ENCODE peak calls at places on chromosomes 12 and 14, in eight cellular contexts. S, H, J, F, U, X, N and A are unnamed samples.

GRCh38 chr12:19576421-19576925 is 137.2 kb downstream of the AEBP2 start:
- DNase-seq in S (no peak), H (no peak), J (no peak), F (no peak), U (no peak), X (no peak), N (peak; percentile 76), A (no peak)

GRCh38 chr14:23513005-23513412 is 38.6 kb downstream of the ZFHX2 start:
- DNase-seq in S (no peak), H (peak; percentile 74), J (no peak), F (no peak), U (no peak), X (no peak), N (no peak), A (no peak)

GRCh38 chr12:109581856-109582255 is 8.3 kb downstream of the MVK start:
- DNase-seq in S (peak; percentile 59), H (no peak), J (no peak), F (no peak), U (no peak), X (peak; percentile 93), N (peak; percentile 45), A (peak; percentile 5)

GRCh38 chr12:91687052-91688017 is 458.3 kb downstream of the BTG1 start:
- DNase-seq in S (no peak), H (no peak), J (no peak), F (no peak), U (peak; percentile 23), X (peak; percentile 24), N (no peak), A (no peak)

GRCh38 chr14:104084251-104085002 is 1.1 kb upstream of the ASPG start:
- DNase-seq in S (no peak), H (no peak), J (no peak), F (no peak), U (no peak), X (no peak), N (no peak), A (no peak)

GRCh38 chr12:29610473-29611174 is 113.1 kb upstream of the OVCH1 start:
- DNase-seq in S (no peak), H (peak; percentile 4), J (no peak), F (peak; percentile 54), U (no peak), X (no peak), N (no peak), A (no peak)

GRCh38 chr12:44817687-44818086 is 58.4 kb downstream of the NELL2 start:
- DNase-seq in S (no peak), H (no peak), J (no peak), F (no peak), U (no peak), X (no peak), N (no peak), A (no peak)

GRCh38 chr12:85575115-85576096 is 260.8 kb downstream of the RASSF9 start:
- DNase-seq in S (peak; percentile 81), H (peak; percentile 46), J (peak; percentile 28), F (peak; percentile 52), U (peak; percentile 54), X (peak; percentile 71), N (peak; percentile 64), A (peak; percentile 43)

GRCh38 chr14:23379331-23380196 is 2.7 kb downstream of the CMTM5 start:
- DNase-seq in S (peak; percentile 63), H (peak; percentile 83), J (peak; percentile 60), F (peak; percentile 82), U (peak; percentile 40), X (peak; percentile 78), N (peak; percentile 17), A (no peak)

GRCh38 chr12:101924647-101925046 is 47.3 kb downstream of the DRAM1 start:
- DNase-seq in S (peak; percentile 33), H (peak; percentile 52), J (no peak), F (no peak), U (no peak), X (no peak), N (peak; percentile 46), A (peak; percentile 33)

GRCh38 chr14:23054000-23054811 is 3.1 kb downstream of the CDH24 start:
- DNase-seq in S (peak; percentile 41), H (peak; percentile 65), J (no peak), F (no peak), U (no peak), X (no peak), N (no peak), A (no peak)

GRCh38 chr14:81269100-81269978 is 48.6 kb upstream of the GTF2A1 start:
- DNase-seq in S (peak; percentile 82), H (peak; percentile 74), J (no peak), F (no peak), U (peak; percentile 56), X (peak; percentile 74), N (peak; percentile 68), A (peak; percentile 73)

GRCh38 chr12:76878045-76878898 is 547 bp downstream of the CSRP2 start:
- DNase-seq in S (peak; percentile 33), H (peak; percentile 77), J (no peak), F (peak; percentile 50), U (peak; percentile 15), X (peak; percentile 61), N (no peak), A (no peak)

GRCh38 chr12:76879710-76880025 is 849 bp upstream of the CSRP2 start:
- DNase-seq in S (no peak), H (no peak), J (no peak), F (no peak), U (no peak), X (no peak), N (no peak), A (no peak)

GRCh38 chr12:76880156-76881023 is 1.6 kb upstream of the CSRP2 start:
- DNase-seq in S (no peak), H (no peak), J (no peak), F (no peak), U (no peak), X (no peak), N (peak; percentile 88), A (no peak)

GRCh38 chr12:76881152-76881551 is 2.3 kb upstream of the CSRP2 start:
- DNase-seq in S (no peak), H (no peak), J (no peak), F (no peak), U (no peak), X (no peak), N (no peak), A (no peak)

GRCh38 chr12:76878899-76879709 is at the start of gene CSRP2:
- DNase-seq in S (peak; percentile 90), H (peak; percentile 97), J (peak; percentile 91), F (peak; percentile 95), U (peak; percentile 75), X (peak; percentile 92), N (peak; percentile 87), A (peak; percentile 58)
- TF ChIP-seq CTCF in S (peak; percentile 23), H (peak; percentile 53), J (peak; percentile 33), F (no peak), U (no peak), X (peak; percentile 21), N (peak; percentile 34), A (peak; percentile 54)

DNA sequence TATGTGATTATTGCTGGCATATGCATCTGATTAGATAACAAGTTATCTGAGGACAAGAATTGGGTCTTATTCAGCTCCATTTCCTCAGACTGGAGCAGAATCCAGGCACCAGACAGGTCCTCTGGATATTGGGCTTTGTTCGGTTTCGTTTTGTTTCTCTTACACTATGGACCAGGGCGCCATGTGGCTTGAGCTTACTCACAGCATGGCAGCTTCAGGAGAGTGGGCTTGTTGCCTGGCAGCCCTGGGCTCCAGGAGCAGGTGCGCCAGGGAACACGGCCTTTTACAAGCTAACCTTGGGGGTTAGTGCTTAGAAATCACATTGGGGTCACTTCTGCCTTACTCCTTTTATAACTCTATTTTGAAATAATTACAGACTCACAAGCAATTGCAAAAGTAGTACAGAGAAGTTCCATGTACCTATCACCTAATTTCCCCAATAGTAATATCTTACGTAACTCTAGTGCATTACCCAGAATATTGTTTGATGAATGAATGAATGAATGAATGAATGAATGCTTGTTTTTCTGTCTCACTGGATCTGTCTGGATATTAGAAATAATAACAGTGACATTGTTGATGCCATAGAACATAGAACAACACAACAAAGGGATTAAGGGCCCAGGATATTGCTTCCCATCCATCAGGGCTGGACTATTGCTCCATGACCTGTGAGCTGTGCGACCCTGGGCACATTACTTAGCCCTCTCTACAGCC is 39.0 kb downstream of the CMKLR1 start:
- DNase-seq in S (no peak), H (no peak), J (no peak), F (no peak), U (no peak), X (no peak), N (no peak), A (no peak)
- TF ChIP-seq CTCF in S (no peak), H (no peak), J (no peak), F (no peak), U (no peak), X (no peak), N (no peak), A (no peak)

GRCh38 chr12:47886471-47887240 is 18.1 kb downstream of the VDR start:
- DNase-seq in S (peak; percentile 58), H (no peak), J (no peak), F (no peak), U (no peak), X (no peak), N (peak; percentile 55), A (no peak)
- TF ChIP-seq CTCF in S (no peak), H (no peak), J (no peak), F (no peak), U (no peak), X (no peak), N (no peak), A (peak; percentile 44)

GRCh38 chr14:65959563-65960024 is 526.6 kb upstream of the CCDC196 start:
- DNase-seq in S (no peak), H (no peak), J (no peak), F (no peak), U (no peak), X (no peak), N (no peak), A (no peak)

GRCh38 chr14:65957631-65958205 is 528.5 kb upstream of the CCDC196 start:
- DNase-seq in S (no peak), H (no peak), J (no peak), F (no peak), U (no peak), X (no peak), N (no peak), A (no peak)

GRCh38 chr14:65954915-65955314 is 531.3 kb upstream of the CCDC196 start:
- DNase-seq in S (no peak), H (no peak), J (no peak), F (no peak), U (no peak), X (no peak), N (no peak), A (no peak)

GRCh38 chr14:65961004-65961403 is 525.2 kb upstream of the CCDC196 start:
- DNase-seq in S (peak; percentile 25), H (peak; percentile 45), J (peak; percentile 20), F (no peak), U (peak; percentile 24), X (peak; percentile 56), N (peak; percentile 7), A (peak; percentile 6)

DNA sequence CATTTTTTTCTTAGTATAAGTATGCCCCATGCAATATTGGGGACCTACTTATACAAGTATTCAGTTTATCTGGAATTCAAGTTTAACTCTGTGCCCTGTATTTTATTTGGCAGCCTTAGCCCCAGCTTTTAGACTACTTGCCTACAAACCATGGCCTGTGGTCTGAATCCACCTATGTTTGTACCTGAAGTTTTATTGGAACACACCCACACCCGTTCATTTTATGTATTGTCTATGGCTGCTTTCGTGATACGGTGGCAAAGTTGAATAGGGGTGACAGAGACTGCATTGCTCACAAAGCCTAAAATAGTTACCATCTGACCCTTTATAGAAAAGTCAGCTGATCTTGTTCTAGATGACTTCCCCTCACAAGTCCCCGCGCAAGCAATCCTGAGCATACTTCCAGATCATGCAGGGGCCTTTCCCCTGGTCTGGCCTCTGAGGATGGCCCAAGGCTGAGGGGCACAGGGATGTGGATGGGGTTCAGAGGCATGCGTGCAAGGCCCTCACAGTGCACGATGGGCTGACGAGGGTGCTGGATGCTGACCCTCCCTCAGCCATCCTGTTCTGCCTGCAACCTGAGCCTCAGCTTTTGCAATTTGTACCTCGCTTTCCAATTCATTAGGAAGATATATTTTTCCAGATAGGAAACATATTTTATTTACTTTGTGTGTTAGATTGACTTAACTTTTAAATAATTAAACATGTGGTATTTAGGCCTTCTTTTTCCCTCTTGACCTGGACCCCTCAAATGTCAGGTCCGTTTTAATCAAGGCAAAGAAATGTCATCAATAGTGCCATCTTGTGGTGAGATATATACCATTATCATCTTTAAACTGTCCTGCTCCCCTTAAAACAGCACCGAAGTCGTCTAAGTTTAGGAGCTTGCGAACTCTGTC is 527.3 kb upstream of the CCDC196 start:
- DNase-seq in S (peak; percentile 45), H (peak; percentile 49), J (no peak), F (no peak), U (peak; percentile 15), X (peak; percentile 30), N (peak; percentile 18), A (peak; percentile 15)
- TF ChIP-seq CTCF in S (peak; percentile 22), H (peak; percentile 69), J (peak; percentile 65), F (peak; percentile 61), U (peak; percentile 42), X (peak; percentile 30), N (peak; percentile 47), A (peak; percentile 83)